ENCODE peak calls at places on chromosomes 16 and 17, in five cellular contexts. One of them, this sample, is unnamed.

GRCh38 chr17:7156342-7156940 is 22.7 kb downstream of the ASGR1 start:
- DNase-seq in activated CD4-positive, alpha-beta T cell treated with anti-CD3 and anti-CD28 coated beads for 24 hours: no peak
- DNase-seq in activated CD4-positive, CD25-positive, alpha-beta regulatory T cell: no peak
- DNase-seq in activated effector memory CD4-positive, alpha-beta T cell treated with anti-CD3 and anti-CD28 coated beads, Interleukin-2, amount 50 U/mL, for 16 hours: no peak
- DNase-seq in B cell: no peak
- DNase-seq in this sample: no peak

GRCh38 chr16:3097266-3097665 is 1.8 kb downstream of the ZSCAN10 start:
- DNase-seq in activated effector memory CD4-positive, alpha-beta T cell treated with anti-CD3 and anti-CD28 coated beads, Interleukin-2, amount 50 U/mL, for 16 hours: no peak
- DNase-seq in B cell: peak; percentile 8
- DNase-seq in activated CD4-positive, CD25-positive, alpha-beta regulatory T cell: no peak
- DNase-seq in activated CD4-positive, alpha-beta T cell treated with anti-CD3 and anti-CD28 coated beads for 24 hours: no peak
- DNase-seq in this sample: no peak

GRCh38 chr17:78751447-78752067 is 30.5 kb downstream of the CYTH1 start:
- DNase-seq in activated effector memory CD4-positive, alpha-beta T cell treated with anti-CD3 and anti-CD28 coated beads, Interleukin-2, amount 50 U/mL, for 16 hours: no peak
- DNase-seq in activated CD4-positive, alpha-beta T cell treated with anti-CD3 and anti-CD28 coated beads for 24 hours: no peak
- DNase-seq in B cell: no peak
- DNase-seq in activated CD4-positive, CD25-positive, alpha-beta regulatory T cell: no peak
- DNase-seq in this sample: no peak

GRCh38 chr17:35871415-35871814 is 2.7 kb upstream of the HEATR9 start:
- DNase-seq in B cell: no peak
- DNase-seq in activated CD4-positive, CD25-positive, alpha-beta regulatory T cell: no peak
- DNase-seq in activated CD4-positive, alpha-beta T cell treated with anti-CD3 and anti-CD28 coated beads for 24 hours: no peak
- DNase-seq in activated effector memory CD4-positive, alpha-beta T cell treated with anti-CD3 and anti-CD28 coated beads, Interleukin-2, amount 50 U/mL, for 16 hours: no peak
- DNase-seq in this sample: no peak

GRCh38 chr17:73782641-73783381 is 138.6 kb upstream of the SDK2 start:
- DNase-seq in activated CD4-positive, alpha-beta T cell treated with anti-CD3 and anti-CD28 coated beads for 24 hours: no peak
- DNase-seq in activated effector memory CD4-positive, alpha-beta T cell treated with anti-CD3 and anti-CD28 coated beads, Interleukin-2, amount 50 U/mL, for 16 hours: no peak
- DNase-seq in B cell: no peak
- DNase-seq in activated CD4-positive, CD25-positive, alpha-beta regulatory T cell: no peak
- DNase-seq in this sample: no peak

GRCh38 chr17:50668025-50668837 is 33.5 kb downstream of the ABCC3 start:
- DNase-seq in activated CD4-positive, CD25-positive, alpha-beta regulatory T cell: no peak
- DNase-seq in activated CD4-positive, alpha-beta T cell treated with anti-CD3 and anti-CD28 coated beads for 24 hours: no peak
- DNase-seq in activated effector memory CD4-positive, alpha-beta T cell treated with anti-CD3 and anti-CD28 coated beads, Interleukin-2, amount 50 U/mL, for 16 hours: no peak
- DNase-seq in B cell: no peak
- DNase-seq in this sample: no peak

GRCh38 chr17:65001409-65002045 is 55.0 kb downstream of the GNA13 start:
- DNase-seq in activated CD4-positive, alpha-beta T cell treated with anti-CD3 and anti-CD28 coated beads for 24 hours: no peak
- DNase-seq in B cell: no peak
- DNase-seq in activated CD4-positive, CD25-positive, alpha-beta regulatory T cell: no peak
- DNase-seq in activated effector memory CD4-positive, alpha-beta T cell treated with anti-CD3 and anti-CD28 coated beads, Interleukin-2, amount 50 U/mL, for 16 hours: no peak
- DNase-seq in this sample: no peak

GRCh38 chr17:39755550-39756375 is 18.0 kb downstream of the GRB7 start:
- DNase-seq in activated effector memory CD4-positive, alpha-beta T cell treated with anti-CD3 and anti-CD28 coated beads, Interleukin-2, amount 50 U/mL, for 16 hours: peak; percentile 82
- DNase-seq in activated CD4-positive, CD25-positive, alpha-beta regulatory T cell: no peak
- DNase-seq in B cell: peak; percentile 83
- DNase-seq in activated CD4-positive, alpha-beta T cell treated with anti-CD3 and anti-CD28 coated beads for 24 hours: no peak
- DNase-seq in this sample: no peak

GRCh38 chr17:80997471-80998387 is 6.1 kb downstream of the CHMP6 start:
- DNase-seq in activated CD4-positive, alpha-beta T cell treated with anti-CD3 and anti-CD28 coated beads for 24 hours: no peak
- DNase-seq in activated CD4-positive, CD25-positive, alpha-beta regulatory T cell: no peak
- DNase-seq in activated effector memory CD4-positive, alpha-beta T cell treated with anti-CD3 and anti-CD28 coated beads, Interleukin-2, amount 50 U/mL, for 16 hours: no peak
- DNase-seq in B cell: peak; percentile 32
- DNase-seq in this sample: no peak

GRCh38 chr17:81489012-81489968 is 23.3 kb downstream of the ACTG1 start:
- DNase-seq in activated CD4-positive, alpha-beta T cell treated with anti-CD3 and anti-CD28 coated beads for 24 hours: no peak
- DNase-seq in activated effector memory CD4-positive, alpha-beta T cell treated with anti-CD3 and anti-CD28 coated beads, Interleukin-2, amount 50 U/mL, for 16 hours: no peak
- DNase-seq in activated CD4-positive, CD25-positive, alpha-beta regulatory T cell: no peak
- DNase-seq in B cell: no peak
- DNase-seq in this sample: no peak

GRCh38 chr16:27193300-27193990 is 9.9 kb upstream of the KDM8 start:
- DNase-seq in activated CD4-positive, CD25-positive, alpha-beta regulatory T cell: no peak
- DNase-seq in activated CD4-positive, alpha-beta T cell treated with anti-CD3 and anti-CD28 coated beads for 24 hours: no peak
- DNase-seq in activated effector memory CD4-positive, alpha-beta T cell treated with anti-CD3 and anti-CD28 coated beads, Interleukin-2, amount 50 U/mL, for 16 hours: no peak
- DNase-seq in B cell: no peak
- DNase-seq in this sample: peak; percentile 7

GRCh38 chr17:51371732-51372151 is 111.4 kb downstream of the UTP18 start:
- DNase-seq in B cell: no peak
- DNase-seq in activated CD4-positive, CD25-positive, alpha-beta regulatory T cell: no peak
- DNase-seq in activated effector memory CD4-positive, alpha-beta T cell treated with anti-CD3 and anti-CD28 coated beads, Interleukin-2, amount 50 U/mL, for 16 hours: peak; percentile 77
- DNase-seq in activated CD4-positive, alpha-beta T cell treated with anti-CD3 and anti-CD28 coated beads for 24 hours: peak; percentile 16
- DNase-seq in this sample: peak; percentile 62

GRCh38 chr17:50468120-50469004 is at the start of gene CHAD:
- DNase-seq in B cell: peak; percentile 41
- DNase-seq in activated CD4-positive, CD25-positive, alpha-beta regulatory T cell: no peak
- DNase-seq in activated CD4-positive, alpha-beta T cell treated with anti-CD3 and anti-CD28 coated beads for 24 hours: no peak
- DNase-seq in activated effector memory CD4-positive, alpha-beta T cell treated with anti-CD3 and anti-CD28 coated beads, Interleukin-2, amount 50 U/mL, for 16 hours: no peak
- DNase-seq in this sample: no peak

GRCh38 chr17:82419471-82419995 is 1.1 kb upstream of the OGFOD3 start:
- DNase-seq in activated CD4-positive, alpha-beta T cell treated with anti-CD3 and anti-CD28 coated beads for 24 hours: no peak
- DNase-seq in activated CD4-positive, CD25-positive, alpha-beta regulatory T cell: no peak
- DNase-seq in B cell: no peak
- DNase-seq in activated effector memory CD4-positive, alpha-beta T cell treated with anti-CD3 and anti-CD28 coated beads, Interleukin-2, amount 50 U/mL, for 16 hours: no peak
- DNase-seq in this sample: no peak

GRCh38 chr16:86044881-86045600 is 146.1 kb downstream of the IRF8 start:
- DNase-seq in B cell: peak; percentile 48
- DNase-seq in activated effector memory CD4-positive, alpha-beta T cell treated with anti-CD3 and anti-CD28 coated beads, Interleukin-2, amount 50 U/mL, for 16 hours: peak; percentile 72
- DNase-seq in activated CD4-positive, alpha-beta T cell treated with anti-CD3 and anti-CD28 coated beads for 24 hours: peak; percentile 16
- DNase-seq in activated CD4-positive, CD25-positive, alpha-beta regulatory T cell: no peak
- DNase-seq in this sample: no peak

GRCh38 chr16:73794936-73795335 is 501.7 kb upstream of the PSMD7 start:
- DNase-seq in activated CD4-positive, CD25-positive, alpha-beta regulatory T cell: no peak
- DNase-seq in B cell: no peak
- DNase-seq in activated effector memory CD4-positive, alpha-beta T cell treated with anti-CD3 and anti-CD28 coated beads, Interleukin-2, amount 50 U/mL, for 16 hours: no peak
- DNase-seq in activated CD4-positive, alpha-beta T cell treated with anti-CD3 and anti-CD28 coated beads for 24 hours: no peak
- DNase-seq in this sample: no peak

GRCh38 chr17:32518856-32519768 is 32.3 kb downstream of the CDK5R1 start:
- DNase-seq in activated CD4-positive, alpha-beta T cell treated with anti-CD3 and anti-CD28 coated beads for 24 hours: no peak
- DNase-seq in B cell: peak; percentile 71
- DNase-seq in activated CD4-positive, CD25-positive, alpha-beta regulatory T cell: no peak
- DNase-seq in activated effector memory CD4-positive, alpha-beta T cell treated with anti-CD3 and anti-CD28 coated beads, Interleukin-2, amount 50 U/mL, for 16 hours: peak; percentile 85
- DNase-seq in this sample: peak; percentile 10

GRCh38 chr16:63157818-63158217 is 1121.6 kb upstream of the CDH8 start:
- DNase-seq in B cell: no peak
- DNase-seq in activated CD4-positive, CD25-positive, alpha-beta regulatory T cell: no peak
- DNase-seq in activated CD4-positive, alpha-beta T cell treated with anti-CD3 and anti-CD28 coated beads for 24 hours: no peak
- DNase-seq in activated effector memory CD4-positive, alpha-beta T cell treated with anti-CD3 and anti-CD28 coated beads, Interleukin-2, amount 50 U/mL, for 16 hours: no peak
- DNase-seq in this sample: no peak

GRCh38 chr17:31495049-31495885 is 103.8 kb downstream of the RAB11FIP4 start:
- DNase-seq in B cell: no peak
- DNase-seq in activated CD4-positive, CD25-positive, alpha-beta regulatory T cell: no peak
- DNase-seq in activated CD4-positive, alpha-beta T cell treated with anti-CD3 and anti-CD28 coated beads for 24 hours: no peak
- DNase-seq in activated effector memory CD4-positive, alpha-beta T cell treated with anti-CD3 and anti-CD28 coated beads, Interleukin-2, amount 50 U/mL, for 16 hours: no peak
- DNase-seq in this sample: no peak

GRCh38 chr17:77596491-77597420 is 361.7 kb upstream of the TNRC6C start:
- DNase-seq in B cell: no peak
- DNase-seq in activated CD4-positive, alpha-beta T cell treated with anti-CD3 and anti-CD28 coated beads for 24 hours: no peak
- DNase-seq in activated CD4-positive, CD25-positive, alpha-beta regulatory T cell: no peak
- DNase-seq in activated effector memory CD4-positive, alpha-beta T cell treated with anti-CD3 and anti-CD28 coated beads, Interleukin-2, amount 50 U/mL, for 16 hours: peak; percentile 59
- DNase-seq in this sample: no peak

GRCh38 chr16:49500211-49500610 is 126.6 kb downstream of the C16orf78 start:
- DNase-seq in activated effector memory CD4-positive, alpha-beta T cell treated with anti-CD3 and anti-CD28 coated beads, Interleukin-2, amount 50 U/mL, for 16 hours: no peak
- DNase-seq in activated CD4-positive, alpha-beta T cell treated with anti-CD3 and anti-CD28 coated beads for 24 hours: no peak
- DNase-seq in B cell: no peak
- DNase-seq in activated CD4-positive, CD25-positive, alpha-beta regulatory T cell: no peak
- DNase-seq in this sample: no peak

GRCh38 chr17:45997624-45998023 is 1.4 kb upstream of the STH start:
- DNase-seq in B cell: no peak
- DNase-seq in activated CD4-positive, CD25-positive, alpha-beta regulatory T cell: no peak
- DNase-seq in activated CD4-positive, alpha-beta T cell treated with anti-CD3 and anti-CD28 coated beads for 24 hours: no peak
- DNase-seq in activated effector memory CD4-positive, alpha-beta T cell treated with anti-CD3 and anti-CD28 coated beads, Interleukin-2, amount 50 U/mL, for 16 hours: no peak
- DNase-seq in this sample: no peak

GRCh38 chr16:26550111-26550610 is 516.6 kb upstream of the C16orf82 start:
- DNase-seq in activated effector memory CD4-positive, alpha-beta T cell treated with anti-CD3 and anti-CD28 coated beads, Interleukin-2, amount 50 U/mL, for 16 hours: no peak
- DNase-seq in activated CD4-positive, alpha-beta T cell treated with anti-CD3 and anti-CD28 coated beads for 24 hours: no peak
- DNase-seq in activated CD4-positive, CD25-positive, alpha-beta regulatory T cell: no peak
- DNase-seq in B cell: no peak
- DNase-seq in this sample: no peak

GRCh38 chr16:59192551-59193199 is 458.6 kb upstream of the GOT2 start:
- DNase-seq in activated effector memory CD4-positive, alpha-beta T cell treated with anti-CD3 and anti-CD28 coated beads, Interleukin-2, amount 50 U/mL, for 16 hours: no peak
- DNase-seq in B cell: no peak
- DNase-seq in activated CD4-positive, CD25-positive, alpha-beta regulatory T cell: no peak
- DNase-seq in activated CD4-positive, alpha-beta T cell treated with anti-CD3 and anti-CD28 coated beads for 24 hours: no peak
- DNase-seq in this sample: peak; percentile 9

GRCh38 chr16:50067290-50067853 is 1.6 kb downstream of the HEATR3 start:
- DNase-seq in activated CD4-positive, alpha-beta T cell treated with anti-CD3 and anti-CD28 coated beads for 24 hours: no peak
- DNase-seq in activated CD4-positive, CD25-positive, alpha-beta regulatory T cell: no peak
- DNase-seq in activated effector memory CD4-positive, alpha-beta T cell treated with anti-CD3 and anti-CD28 coated beads, Interleukin-2, amount 50 U/mL, for 16 hours: no peak
- DNase-seq in B cell: no peak
- DNase-seq in this sample: peak; percentile 61